ENCODE peak calls at places on chromosomes 5 and 9, in ten cellular contexts. J is HuH-7; N is NCI-H1105; T is fibroblast of mammary gland; O is GM03348; G is activated T-cell treated with anti-CD3 and anti-CD28 coated beads, Interleukin-2, amount 50 U/mL, for 72 hours; Y is D341Med; F is NCI-H1092; M is HT1080; D is astrocyte of the spinal cord. W is an unnamed sample.

GRCh38 chr9:110455860-110456259 is 118.2 kb upstream of the TXNDC8 start:
- DNase-seq in N (no peak), O (no peak), M (no peak), J (no peak), F (no peak), G (no peak), Y (no peak), D (no peak), T (no peak), W (no peak)

GRCh38 chr9:133449760-133450159 is 10.0 kb upstream of the CACFD1 start:
- DNase-seq in D (no peak), J (no peak), G (no peak), Y (no peak), F (no peak), T (no peak), M (peak), O (no peak), N (no peak), W (no peak)

GRCh38 chr5:35087971-35088370 is 40.2 kb upstream of the AGXT2 start:
- DNase-seq in D (peak), T (peak), N (no peak), Y (no peak), J (no peak), F (no peak), G (no peak), O (peak), M (peak), W (no peak)

GRCh38 chr5:68345166-68345565 is 129.6 kb downstream of the PIK3R1 start:
- DNase-seq in G (no peak), F (no peak), M (no peak), T (peak), J (no peak), Y (no peak), D (no peak), O (no peak), N (no peak), W (no peak)

GRCh38 chr5:43425965-43426364 is 13.8 kb upstream of the CCL28 start:
- DNase-seq in J (no peak), F (no peak), O (peak), D (peak), G (no peak), Y (no peak), M (peak), N (no peak), T (peak), W (no peak)

GRCh38 chr9:93223241-93224180 is 39.6 kb downstream of the WNK2 start:
- DNase-seq in F (peak), M (peak), N (peak), O (peak), T (peak), Y (peak), G (no peak), D (peak), J (no peak), W (no peak)

GRCh38 chr9:33340186-33340585 is 49.9 kb downstream of the NFX1 start:
- DNase-seq in N (no peak), D (no peak), M (no peak), T (no peak), J (no peak), F (no peak), G (no peak), O (no peak), Y (no peak), W (no peak)

GRCh38 chr9:107635803-107636174 is 146.2 kb upstream of the KLF4 start:
- DNase-seq in T (no peak), O (no peak), M (no peak), J (no peak), G (no peak), Y (no peak), D (no peak), F (no peak), N (no peak), W (no peak)

GRCh38 chr5:79771387-79771786 is 81.8 kb downstream of the CMYA5 start:
- DNase-seq in N (no peak), J (no peak), Y (no peak), F (no peak), T (peak), O (peak), D (peak), M (peak), G (no peak), W (no peak)

GRCh38 chr9:113530942-113531341 is 67.4 kb downstream of the RGS3 start:
- DNase-seq in D (no peak), F (no peak), Y (no peak), G (no peak), J (no peak), O (no peak), N (no peak), T (no peak), M (no peak), W (no peak)

GRCh38 chr9:117800389-117800788 is 96.2 kb downstream of the TLR4 start:
- DNase-seq in G (no peak), M (no peak), N (no peak), Y (no peak), T (no peak), F (no peak), J (no peak), D (no peak), O (no peak), W (no peak)

GRCh38 chr5:171143926-171144325 is 165.1 kb upstream of the TLX3 start:
- DNase-seq in N (no peak), G (no peak), O (no peak), J (no peak), T (no peak), D (no peak), F (no peak), Y (no peak), M (no peak), W (no peak)

GRCh38 chr5:37370550-37370863 is 399 bp downstream of the NUP155 start:
- DNase-seq in Y (no peak), F (no peak), N (no peak), O (no peak), J (peak), M (no peak), T (no peak), D (peak), G (no peak), W (no peak)

GRCh38 chr5:176803027-176803942 is 7.1 kb upstream of the UNC5A start:
- DNase-seq in M (no peak), T (no peak), F (peak), G (no peak), J (no peak), Y (no peak), N (peak), D (no peak), O (no peak), W (no peak)

GRCh38 chr5:178788381-178789085 is 58.1 kb upstream of the ZNF354A start:
- DNase-seq in Y (no peak), J (no peak), F (no peak), D (no peak), M (no peak), T (no peak), O (no peak), N (no peak), G (no peak), W (no peak)

GRCh38 chr5:30592833-30593232 is 600.7 kb upstream of the CDH6 start:
- DNase-seq in T (no peak), J (no peak), D (no peak), N (no peak), F (no peak), M (no peak), G (no peak), Y (no peak), O (no peak), W (no peak)

GRCh38 chr9:92619601-92620300 is 50.2 kb downstream of the IPPK start:
- DNase-seq in D (no peak), T (no peak), M (no peak), N (no peak), J (no peak), F (no peak), G (no peak), O (no peak), Y (no peak), W (no peak)

GRCh38 chr5:152246401-152246800 is 158.7 kb downstream of the NMUR2 start:
- DNase-seq in J (no peak), F (no peak), O (no peak), T (peak), Y (no peak), G (no peak), D (peak), M (no peak), N (no peak), W (no peak)

GRCh38 chr5:157384971-157385709 is 74.9 kb upstream of the NIPAL4 start:
- DNase-seq in M (peak), N (no peak), F (no peak), Y (no peak), G (no peak), T (peak), J (no peak), O (peak), D (peak), W (no peak)

GRCh38 chr5:15587941-15588340 is 88.0 kb downstream of the FBXL7 start:
- DNase-seq in Y (no peak), T (peak), G (no peak), M (no peak), J (no peak), O (peak), N (no peak), F (no peak), D (no peak), W (no peak)

GRCh38 chr9:114409103-114409780 is 21.5 kb upstream of the AKNA start:
- DNase-seq in T (no peak), J (no peak), D (peak), Y (no peak), M (peak), O (no peak), G (no peak), F (no peak), N (no peak), W (no peak)

GRCh38 chr5:145237843-145238242 is 597.3 kb downstream of the PRELID2 start:
- DNase-seq in J (peak), O (no peak), Y (peak), T (peak), N (peak), D (peak), M (peak), F (peak), G (peak), W (no peak)

GRCh38 chr9:95715911-95716435 is 159.5 kb upstream of the ERCC6L2 start:
- DNase-seq in O (no peak), M (no peak), D (no peak), G (no peak), F (peak), N (no peak), Y (no peak), J (no peak), T (no peak), W (no peak)

GRCh38 chr9:114153761-114154596 is 1.4 kb upstream of the COL27A1 start:
- DNase-seq in D (no peak), M (peak), F (no peak), N (no peak), O (peak), J (peak), Y (peak), T (no peak), G (no peak), W (no peak)

GRCh38 chr9:2281803-2282185 is 266.6 kb downstream of the SMARCA2 start:
- DNase-seq in G (no peak), O (no peak), Y (no peak), N (no peak), J (no peak), T (no peak), F (no peak), M (no peak), D (peak), W (no peak)

GRCh38 chr5:136810198-136810823 is 445.0 kb upstream of the TRPC7 start:
- DNase-seq in G (no peak), Y (no peak), J (no peak), M (peak), F (no peak), N (no peak), D (peak), T (peak), O (peak), W (no peak)

GRCh38 chr5:61330341-61330878 is 1.6 kb upstream of the ZSWIM6 start:
- DNase-seq in N (peak), F (peak), D (peak), T (peak), J (peak), M (peak), O (peak), G (no peak), Y (peak), W (no peak)

GRCh38 chr5:3642231-3642630 is 46.6 kb downstream of the IRX1 start:
- DNase-seq in D (no peak), M (no peak), J (no peak), F (no peak), T (no peak), O (no peak), Y (no peak), G (no peak), N (no peak), W (no peak)

GRCh38 chr5:53368516-53368915 is 111.9 kb upstream of the FST start:
- DNase-seq in N (no peak), G (no peak), J (no peak), O (no peak), Y (no peak), F (no peak), D (peak), M (peak), T (peak), W (no peak)

GRCh38 chr9:6417186-6417585 is 4.2 kb downstream of the UHRF2 start:
- DNase-seq in M (peak), N (no peak), O (no peak), G (no peak), J (no peak), D (no peak), T (peak), F (no peak), Y (no peak), W (no peak)

GRCh38 chr9:35665471-35665818 is 450 bp upstream of the ARHGEF39 start:
- DNase-seq in F (no peak), Y (no peak), J (no peak), M (no peak), N (no peak), D (no peak), O (no peak), T (no peak), G (no peak), W (no peak)

GRCh38 chr9:21455320-21455719 is 15.1 kb downstream of the IFNA1 start:
- DNase-seq in D (peak), N (no peak), M (peak), G (peak), F (no peak), O (peak), Y (peak), J (peak), T (peak), W (no peak)

W was measured in activated CD4-positive, alpha-beta memory T cell treated with anti-CD3 and anti-CD28 coated beads, Interleukin-2, amount 10 ng/mL, durations not matched to agents 7 days and 5 days.